ENCODE peak calls at places on chromosome 16, in six cellular contexts. Q is HCT116, Y is Peyer's patch, P is GM23338, I is right lobe of liver, K is cardiac muscle cell. R is an unnamed sample.

GRCh38 chr16:81875461-81875860 is 96.4 kb downstream of the PLCG2 start:
- DNase-seq in Q (no peak), Y (no peak), P (peak), I (no peak), K (no peak), R (no peak)

GRCh38 chr16:65816556-65816955 is 549.9 kb upstream of the CDH5 start:
- DNase-seq in Q (no peak), Y (no peak), P (no peak), I (no peak), K (no peak), R (no peak)

GRCh38 chr16:19967963-19968362 is 83.3 kb upstream of the GPRC5B start:
- DNase-seq in Q (no peak), Y (no peak), P (no peak), I (no peak), K (no peak), R (no peak)

GRCh38 chr16:46743232-46743719 is 4.9 kb downstream of the MYLK3 start:
- DNase-seq in Q (no peak), Y (peak), P (peak), I (no peak), K (peak), R (no peak)

GRCh38 chr16:48901712-48902374 is 291.9 kb upstream of the N4BP1 start:
- DNase-seq in Q (peak), Y (no peak), P (peak), I (no peak), K (peak), R (peak)

GRCh38 chr16:20940864-20941634 is 40.5 kb downstream of the LYRM1 start:
- DNase-seq in Q (no peak), Y (no peak), P (no peak), I (no peak), K (no peak), R (no peak)

GRCh38 chr16:35249051-35249450 is 1789.6 kb downstream of the TP53TG3F start:
- DNase-seq in Q (no peak), Y (no peak), P (no peak), I (no peak), K (no peak), R (no peak)

GRCh38 chr16:49681449-49681848 is 174.5 kb downstream of the ZNF423 start:
- DNase-seq in Q (no peak), Y (no peak), P (no peak), I (no peak), K (no peak), R (no peak)

GRCh38 chr16:4904942-4905615 is 31.9 kb downstream of the PPL start:
- DNase-seq in Q (no peak), Y (no peak), P (no peak), I (no peak), K (no peak), R (no peak)

GRCh38 chr16:67238806-67239470 is 8.3 kb downstream of the FHOD1 start:
- DNase-seq in Q (no peak), Y (no peak), P (no peak), I (no peak), K (no peak), R (no peak)

GRCh38 chr16:10490141-10490540 is 90.3 kb downstream of the EMP2 start:
- DNase-seq in Q (no peak), Y (no peak), P (no peak), I (no peak), K (no peak), R (no peak)

GRCh38 chr16:78693496-78693895 is 594.0 kb downstream of the WWOX start:
- DNase-seq in Q (no peak), Y (no peak), P (no peak), I (no peak), K (no peak), R (no peak)

GRCh38 chr16:21996923-21997692 is 3.8 kb downstream of the PDZD9 start:
- DNase-seq in Q (no peak), Y (no peak), P (no peak), I (no peak), K (no peak), R (no peak)

GRCh38 chr16:84970447-84971127 is 40.7 kb downstream of the ZDHHC7 start:
- DNase-seq in Q (peak), Y (peak), P (peak), I (peak), K (peak), R (peak)

GRCh38 chr16:84593825-84594724 is 23.8 kb downstream of the COTL1 start:
- DNase-seq in Q (no peak), Y (peak), P (peak), I (peak), K (no peak), R (no peak)

GRCh38 chr16:48444574-48444973 is 59.4 kb upstream of the SIAH1 start:
- DNase-seq in Q (peak), Y (no peak), P (no peak), I (no peak), K (no peak), R (peak)

GRCh38 chr16:13507530-13507929 is 412.4 kb upstream of the ERCC4 start:
- DNase-seq in Q (no peak), Y (no peak), P (no peak), I (no peak), K (no peak), R (no peak)

GRCh38 chr16:3950343-3951193 is 70.1 kb upstream of the CREBBP start:
- DNase-seq in Q (no peak), Y (no peak), P (no peak), I (no peak), K (no peak), R (peak)

GRCh38 chr16:3641801-3642396 is 12.6 kb upstream of the DNASE1 start:
- DNase-seq in Q (no peak), Y (no peak), P (no peak), I (no peak), K (no peak), R (no peak)

GRCh38 chr16:1787056-1787321 is 4.2 kb downstream of the NUBP2 start:
- DNase-seq in Q (no peak), Y (no peak), P (no peak), I (no peak), K (no peak), R (no peak)

GRCh38 chr16:31078597-31079341 is 4.5 kb downstream of the ZNF646 start:
- DNase-seq in Q (no peak), Y (no peak), P (no peak), I (no peak), K (no peak), R (no peak)

GRCh38 chr16:28035866-28036393 is 27.6 kb downstream of the GSG1L start:
- DNase-seq in Q (no peak), Y (no peak), P (no peak), I (no peak), K (no peak), R (no peak)

GRCh38 chr16:1932050-1933028 is 10.7 kb downstream of the MSRB1 start:
- DNase-seq in Q (no peak), Y (no peak), P (peak), I (peak), K (no peak), R (no peak)

GRCh38 chr16:53775821-53776431 is 72.0 kb downstream of the FTO start:
- DNase-seq in Q (no peak), Y (no peak), P (peak), I (peak), K (no peak), R (peak)

GRCh38 chr16:49282690-49283375 is 1.2 kb upstream of the CBLN1 start:
- DNase-seq in Q (no peak), Y (no peak), P (peak), I (peak), K (peak), R (no peak)

GRCh38 chr16:6576646-6577045 is 756.0 kb upstream of the RBFOX1 start:
- DNase-seq in Q (no peak), Y (no peak), P (no peak), I (no peak), K (no peak), R (no peak)

GRCh38 chr16:72821551-72821950 is 226.4 kb downstream of the ZFHX3 start:
- DNase-seq in Q (no peak), Y (no peak), P (no peak), I (no peak), K (no peak), R (no peak)

GRCh38 chr16:85871756-85872155 is 27.2 kb upstream of the IRF8 start:
- DNase-seq in Q (no peak), Y (no peak), P (no peak), I (no peak), K (no peak), R (peak)

GRCh38 chr16:59865071-59865671 is 1131.1 kb upstream of the GOT2 start:
- DNase-seq in Q (no peak), Y (no peak), P (no peak), I (no peak), K (no peak), R (no peak)

GRCh38 chr16:12228607-12229499 is 252.3 kb downstream of the SNX29 start:
- DNase-seq in Q (peak), Y (no peak), P (peak), I (peak), K (peak), R (peak)
- TF ChIP-seq CTCF in Q (peak), Y (peak), P (peak), I (peak), K (peak), R (peak)

DNA sequence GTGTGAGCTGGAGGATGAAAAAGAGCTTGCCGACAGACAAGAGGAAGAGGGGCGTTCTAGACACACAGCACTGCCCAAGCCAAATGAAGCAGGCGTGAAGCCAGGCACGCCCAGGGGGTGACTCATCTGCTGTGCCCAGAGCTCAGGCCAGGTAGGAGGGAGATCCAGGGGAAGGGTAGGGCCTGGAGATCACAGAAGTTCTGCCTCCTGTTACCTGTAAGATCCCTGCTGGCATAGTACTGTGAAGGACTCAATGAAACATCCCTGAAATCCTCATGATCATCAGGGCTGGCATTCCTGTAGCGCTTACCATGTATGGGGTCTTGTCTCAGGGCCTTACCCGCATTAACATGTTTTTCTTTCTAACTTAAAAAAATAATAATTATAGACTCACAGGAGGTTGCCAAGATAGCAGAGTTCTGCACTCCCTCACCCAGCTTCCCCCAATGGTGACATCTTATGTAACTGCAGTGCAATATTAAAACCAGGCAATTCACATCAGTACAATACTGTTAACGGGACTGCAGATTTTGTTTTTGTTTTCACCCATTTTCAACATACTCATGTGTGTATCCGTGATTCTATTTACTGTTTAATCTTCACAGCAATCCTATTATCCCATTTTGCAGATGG is 158.5 kb downstream of the XYLT1 start:
- DNase-seq in Q (peak), Y (no peak), P (no peak), I (no peak), K (no peak), R (peak)
- H3K27ac ChIP-seq in Q (no peak), Y (peak), P (no peak), I (no peak), K (no peak), R (no peak)

GRCh38 chr16:52709286-52709685 is 162.3 kb upstream of the TOX3 start:
- DNase-seq in Q (no peak), Y (no peak), P (peak), I (no peak), K (no peak), R (no peak)
- TF ChIP-seq CTCF in Q (peak), Y (no peak), P (peak), I (no peak), K (no peak), R (no peak)

GRCh38 chr16:57688987-57689771 is 5.4 kb upstream of the DRC7 start:
- DNase-seq in Q (no peak), Y (no peak), P (no peak), I (no peak), K (no peak), R (no peak)
- H3K27ac ChIP-seq in Q (no peak), Y (no peak), P (no peak), I (no peak), K (no peak), R (no peak)

DNA sequence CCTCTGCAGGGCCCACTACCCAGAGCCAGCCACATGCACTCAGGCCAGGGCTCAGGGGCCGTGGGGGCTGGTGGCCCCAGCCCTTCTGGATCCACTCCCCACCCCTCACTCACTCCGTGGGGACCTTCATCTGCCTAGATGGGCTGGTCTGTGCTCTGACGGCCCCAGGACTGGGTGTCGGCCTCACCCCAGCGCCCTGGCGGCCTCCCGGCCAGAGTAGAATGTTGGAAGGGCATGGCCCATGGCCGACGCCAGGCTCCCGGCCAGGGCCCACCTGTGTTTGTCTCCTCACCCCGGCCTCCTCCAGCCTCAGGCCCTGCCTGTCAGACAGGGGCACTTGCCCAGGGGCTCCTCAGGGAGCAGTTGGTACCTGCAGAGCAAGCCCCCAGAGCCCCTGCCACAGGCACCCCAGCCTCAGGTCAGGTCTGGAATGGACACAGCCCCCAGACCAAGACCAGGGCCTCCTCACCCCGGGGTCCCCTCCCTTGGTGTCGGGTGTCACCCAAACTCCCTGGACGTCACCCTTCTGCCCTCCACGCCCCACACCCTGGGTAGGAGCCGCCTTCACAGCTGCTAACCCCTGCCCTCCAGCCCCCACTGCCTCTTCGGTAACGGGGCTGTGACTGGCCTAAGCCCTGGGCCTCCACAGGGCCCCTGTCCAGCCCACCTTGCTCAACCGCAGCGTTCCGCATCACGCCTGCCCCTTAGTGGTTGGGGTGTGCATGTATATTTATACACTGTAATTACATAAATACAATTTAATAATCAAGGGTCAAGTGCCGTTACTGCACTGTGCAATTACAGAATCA is 3.0 kb upstream of the CDH15 start:
- DNase-seq in Q (no peak), Y (no peak), P (no peak), I (no peak), K (no peak), R (no peak)
- TF ChIP-seq CTCF in Q (peak), Y (peak), P (no peak), I (no peak), K (no peak), R (no peak)